ENCODE peak calls at places on chromosomes 7 and 10, in four cellular contexts. R is neuronal stem cell, U is H1, T is trophoblast cell. O is an unnamed sample.

GRCh38 chr7:123647106-123647730 is 8.4 kb upstream of the LMOD2 start:
- DNase-seq in R (no peak), U (no peak), T (peak; percentile 88), O (no peak)

GRCh38 chr7:65980478-65981250 is 1.3 kb downstream of the GUSB start:
- DNase-seq in R (no peak), U (no peak), T (peak; percentile 50), O (peak; percentile 27)

GRCh38 chr7:155759740-155760430 is 52.4 kb downstream of the SHH start:
- DNase-seq in R (no peak), U (no peak), T (no peak), O (no peak)

GRCh38 chr10:19209319-19209718 is 160.7 kb downstream of the MALRD1 start:
- DNase-seq in R (no peak), U (no peak), T (no peak), O (no peak)

GRCh38 chr10:79007843-79008319 is 60.9 kb upstream of the ZMIZ1 start:
- DNase-seq in R (no peak), U (no peak), T (no peak), O (peak; percentile 61)

GRCh38 chr10:20948723-20949327 is 51.7 kb upstream of the NEBL start:
- DNase-seq in R (no peak), U (no peak), T (no peak), O (no peak)

GRCh38 chr7:130095812-130096211 is 25.5 kb downstream of the KLHDC10 start:
- DNase-seq in R (no peak), U (no peak), T (peak; percentile 80), O (peak; percentile 84)

GRCh38 chr10:201328-201771 is 66.1 kb downstream of the ZMYND11 start:
- DNase-seq in R (no peak), U (no peak), T (no peak), O (peak; percentile 28)

GRCh38 chr10:130871406-130871805 is 440.1 kb downstream of the TCERG1L start:
- DNase-seq in R (no peak), U (no peak), T (no peak), O (no peak)

GRCh38 chr10:654647-654996 is 34.8 kb downstream of the DIP2C start:
- DNase-seq in R (no peak), U (peak; percentile 24), T (peak; percentile 40), O (no peak)

GRCh38 chr10:73648975-73649829 is 6.6 kb downstream of the SYNPO2L start:
- DNase-seq in R (no peak), U (no peak), T (peak; percentile 89), O (no peak)

GRCh38 chr7:116434820-116435341 is 64.7 kb upstream of the CAV2 start:
- DNase-seq in R (no peak), U (no peak), T (peak; percentile 82), O (no peak)

GRCh38 chr10:63003816-63004453 is 129.2 kb upstream of the NRBF2 start:
- DNase-seq in R (no peak), U (no peak), T (peak; percentile 44), O (no peak)

GRCh38 chr7:155584261-155584660 is 37.9 kb upstream of the CNPY1 start:
- DNase-seq in R (no peak), U (no peak), T (no peak), O (no peak)

GRCh38 chr10:112634096-112634830 is 187.2 kb downstream of the VTI1A start:
- DNase-seq in R (no peak), U (no peak), T (peak; percentile 50), O (peak; percentile 62)

GRCh38 chr10:89207181-89207800 is at the start of gene CH25H:
- DNase-seq in R (peak; percentile 63), U (no peak), T (peak; percentile 62), O (peak; percentile 83)

GRCh38 chr7:5296015-5296621 is 13.4 kb downstream of the SLC29A4 start:
- DNase-seq in R (no peak), U (peak; percentile 83), T (no peak), O (no peak)

GRCh38 chr7:148299335-148299734 is 291.2 kb upstream of the C7orf33 start:
- DNase-seq in R (no peak), U (no peak), T (no peak), O (no peak)

GRCh38 chr10:7766241-7766640 is 21.6 kb downstream of the KIN start:
- DNase-seq in R (no peak), U (no peak), T (no peak), O (no peak)

GRCh38 chr10:70561558-70561957 is 41.0 kb downstream of the PRF1 start:
- DNase-seq in R (no peak), U (no peak), T (no peak), O (no peak)

GRCh38 chr10:3680186-3680585 is 104.8 kb downstream of the KLF6 start:
- DNase-seq in R (no peak), U (no peak), T (no peak), O (no peak)

GRCh38 chr7:98654524-98655272 is 37.6 kb downstream of the NPTX2 start:
- DNase-seq in R (no peak), U (no peak), T (no peak), O (no peak)

GRCh38 chr7:85630904-85631582 is 444.2 kb upstream of the SEMA3D start:
- DNase-seq in R (peak; percentile 36), U (no peak), T (no peak), O (peak; percentile 33)

GRCh38 chr10:43739171-43739570 is 90.5 kb upstream of the ZNF32 start:
- DNase-seq in R (no peak), U (no peak), T (no peak), O (no peak)

GRCh38 chr10:13349776-13350274 is 1.7 kb upstream of the SEPHS1 start:
- DNase-seq in R (no peak), U (peak; percentile 87), T (peak; percentile 23), O (peak; percentile 71)

GRCh38 chr10:55793024-55793423 is 568.0 kb downstream of the ZWINT start:
- DNase-seq in R (no peak), U (no peak), T (peak; percentile 32), O (no peak)

GRCh38 chr7:103445228-103446020 is 583 bp downstream of the SLC26A5 start:
- DNase-seq in R (peak; percentile 17), U (peak; percentile 79), T (no peak), O (peak; percentile 1)

GRCh38 chr10:31030216-31030615 is 1.4 kb downstream of the ZNF438 start:
- DNase-seq in R (no peak), U (no peak), T (no peak), O (no peak)

GRCh38 chr10:31032515-31033132 is 959 bp upstream of the ZNF438 start:
- DNase-seq in R (no peak), U (no peak), T (no peak), O (no peak)

GRCh38 chr10:31030800-31031199 is 865 bp downstream of the ZNF438 start:
- DNase-seq in R (no peak), U (no peak), T (no peak), O (no peak)

GRCh38 chr10:31031666-31032514 is at the start of gene ZNF438:
- DNase-seq in R (peak; percentile 93), U (peak; percentile 98), T (peak; percentile 99), O (peak; percentile 95)

GRCh38 chr10:31031205-31031665 is 430 bp downstream of the ZNF438 start:
- DNase-seq in R (no peak), U (no peak), T (peak; percentile 87), O (peak; percentile 90)
- H3K14ac ChIP-seq in R (no peak overlapping the region), U (no peak overlapping the region), T (peak overlapping the region; percentile 94), O (peak overlapping the region; percentile 94)

GRCh38 chr10:50407077-50407801 is 155.9 kb upstream of the ASAH2 start:
- DNase-seq in R (no peak), U (no peak), T (peak; percentile 77), O (no peak)

GRCh38 chr10:50404021-50404823 is 152.9 kb upstream of the ASAH2 start:
- DNase-seq in R (no peak), U (no peak), T (peak; percentile 91), O (no peak)

GRCh38 chr10:50405733-50406132 is 154.4 kb upstream of the ASAH2 start:
- DNase-seq in R (no peak), U (no peak), T (peak; percentile 21), O (no peak)

GRCh38 chr10:50403074-50403473 is 151.8 kb upstream of the ASAH2 start:
- DNase-seq in R (no peak), U (no peak), T (peak; percentile 54), O (no peak)

GRCh38 chr10:50406457-50407076 is 155.3 kb upstream of the ASAH2 start:
- DNase-seq in R (no peak), U (no peak), T (peak; percentile 68), O (no peak)
- H2BK12ac ChIP-seq in R (no peak overlapping the region), U (peak overlapping the region; percentile 96), T (no peak overlapping the region), O (no peak overlapping the region)

DNA sequence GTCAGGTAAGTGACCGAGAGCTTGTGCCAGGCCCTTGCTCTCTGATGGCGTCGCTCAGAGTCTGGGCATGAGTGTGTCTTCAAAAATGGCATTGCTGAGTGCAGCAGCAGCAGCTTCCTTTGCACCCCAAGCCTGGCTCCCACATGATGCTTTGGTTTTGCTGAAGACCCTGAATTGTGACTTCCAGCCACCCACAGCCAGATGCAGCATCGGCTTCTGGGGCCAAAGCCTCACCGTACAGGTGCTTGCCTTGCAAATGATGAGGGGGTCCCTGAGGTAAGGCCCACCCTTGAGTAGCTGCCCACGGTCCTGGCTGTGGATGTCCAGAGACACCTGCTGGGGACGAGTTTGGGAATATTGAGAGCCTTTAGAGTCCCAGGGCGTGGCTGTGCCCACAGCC is 57.9 kb downstream of the JAKMIP3 start:
- DNase-seq in R (no peak), U (no peak), T (no peak), O (no peak)
- H3K4me3 ChIP-seq in R (no peak overlapping the region), U (no peak overlapping the region), T (no peak overlapping the region), O (no peak overlapping the region)

GRCh38 chr7:134852626-134853025 is 73.2 kb downstream of the CALD1 start:
- DNase-seq in R (no peak), U (no peak), T (no peak), O (peak; percentile 51)

GRCh38 chr7:134850048-134850447 is 70.6 kb downstream of the CALD1 start:
- DNase-seq in R (no peak), U (no peak), T (no peak), O (peak; percentile 70)

GRCh38 chr7:134847834-134848233 is 68.4 kb downstream of the CALD1 start:
- DNase-seq in R (no peak), U (no peak), T (no peak), O (no peak)

GRCh38 chr7:134854816-134855215 is 75.4 kb downstream of the CALD1 start:
- DNase-seq in R (no peak), U (no peak), T (no peak), O (no peak)

GRCh38 chr7:134851141-134851540 is 71.7 kb downstream of the CALD1 start:
- DNase-seq in R (no peak), U (no peak), T (no peak), O (no peak)
- H3K14ac ChIP-seq in R (no peak overlapping the region), U (no peak overlapping the region), T (no peak overlapping the region), O (no peak overlapping the region)

GRCh38 chr10:103202319-103202718 is 9.2 kb upstream of the NT5C2 start:
- DNase-seq in R (no peak), U (no peak), T (no peak), O (no peak)
- H2BK12ac ChIP-seq in R (no peak overlapping the region), U (peak overlapping the region; percentile 2), T (no peak overlapping the region), O (no peak overlapping the region)

DNA sequence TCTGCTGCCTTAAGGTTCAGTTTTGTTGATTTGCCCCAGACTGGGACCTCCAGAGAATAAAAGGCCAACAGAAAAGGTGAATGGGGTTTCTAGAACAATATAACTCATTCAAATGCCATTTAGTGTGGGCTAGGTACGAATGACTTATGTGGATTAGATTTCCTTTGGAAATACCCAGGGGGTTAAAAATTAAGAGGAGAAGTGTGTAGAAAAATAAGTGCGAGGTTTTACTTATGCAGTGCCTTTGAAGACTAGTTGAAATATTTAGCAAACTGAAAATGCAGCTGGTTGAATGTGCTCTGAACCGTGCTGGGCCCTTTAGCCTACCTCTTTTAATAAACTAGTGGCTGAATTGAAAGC is 180.5 kb downstream of the LRMDA start:
- DNase-seq in R (no peak), U (no peak), T (no peak), O (no peak)
- H3K4me3 ChIP-seq in R (no peak overlapping the region), U (no peak overlapping the region), T (no peak overlapping the region), O (no peak overlapping the region)

GRCh38 chr10:30445716-30446115 is 11.7 kb downstream of the MAP3K8 start:
- DNase-seq in R (no peak), U (no peak), T (no peak), O (peak; percentile 78)
- H3K14ac ChIP-seq in R (no peak overlapping the region), U (no peak overlapping the region), T (no peak overlapping the region), O (no peak overlapping the region)